ENCODE peak calls at places on chromosomes 3 and 15, in six cellular contexts. M is breast epithelium, E is HCT116, W is stomach, B is H1, F is upper lobe of left lung. P is an unnamed sample.

GRCh38 chr15:59437473-59437776 is 561 bp upstream of the FAM81A start:
- DNase-seq in M (no peak), E (no peak), W (no peak), B (no peak), F (no peak), P (no peak)

GRCh38 chr3:125177746-125178145 is 34.8 kb downstream of the SLC12A8 start:
- DNase-seq in M (no peak), E (no peak), W (no peak), B (no peak), F (no peak), P (no peak)

GRCh38 chr3:52055537-52056351 is 627 bp downstream of the DUSP7 start:
- DNase-seq in M (no peak), E (no peak), W (peak), B (no peak), F (peak), P (no peak)

GRCh38 chr15:101024111-101024695 is 105.0 kb downstream of the LRRK1 start:
- DNase-seq in M (no peak), E (no peak), W (peak), B (no peak), F (no peak), P (no peak)

GRCh38 chr15:31049122-31049521 is 52.4 kb downstream of the TRPM1 start:
- DNase-seq in M (no peak), E (no peak), W (no peak), B (no peak), F (no peak), P (no peak)

GRCh38 chr3:197366301-197367044 is 68.1 kb upstream of the DLG1 start:
- DNase-seq in M (peak), E (no peak), W (no peak), B (no peak), F (peak), P (no peak)

GRCh38 chr3:60101628-60102027 is 1051.8 kb upstream of the CFAP20DC start:
- DNase-seq in M (no peak), E (no peak), W (peak), B (no peak), F (no peak), P (no peak)

GRCh38 chr15:77186518-77187095 is 115.7 kb upstream of the TSPAN3 start:
- DNase-seq in M (no peak), E (peak), W (no peak), B (no peak), F (no peak), P (no peak)

GRCh38 chr3:139695701-139696422 is 18.1 kb upstream of the NMNAT3 start:
- DNase-seq in M (no peak), E (no peak), W (no peak), B (no peak), F (no peak), P (no peak)

GRCh38 chr15:68620721-68621528 is 42.1 kb downstream of the CORO2B start:
- DNase-seq in M (peak), E (no peak), W (peak), B (no peak), F (no peak), P (no peak)

GRCh38 chr15:31438601-31439265 is 112.1 kb downstream of the KLF13 start:
- DNase-seq in M (no peak), E (no peak), W (no peak), B (no peak), F (no peak), P (no peak)

GRCh38 chr15:66923438-66923881 is 141.9 kb upstream of the SMAD3 start:
- DNase-seq in M (no peak), E (peak), W (peak), B (no peak), F (no peak), P (no peak)

DNA sequence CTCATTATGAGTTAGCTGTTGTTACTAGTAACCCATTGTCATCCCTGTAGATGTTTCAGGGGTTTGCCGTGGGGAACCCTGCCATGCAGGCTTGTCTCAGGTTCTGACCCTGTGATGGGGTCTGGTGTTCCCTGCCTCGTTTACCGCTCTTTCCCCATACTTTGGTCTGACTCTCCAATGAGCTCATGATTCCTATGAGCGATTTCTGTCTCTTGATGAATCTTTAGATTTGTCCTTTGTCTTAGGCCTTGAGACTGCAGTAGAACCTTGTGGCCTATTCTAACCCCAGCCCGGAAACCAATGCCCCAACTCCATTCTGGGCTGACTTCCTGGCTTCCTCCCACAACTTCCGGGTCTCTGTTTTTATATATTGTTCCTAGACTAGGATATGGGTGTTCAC is 11.3 kb upstream of the IQGAP1 start:
- DNase-seq in M (no peak), E (no peak), W (peak), B (no peak), F (no peak), P (no peak)
- TF ChIP-seq POLR2A in M (no peak), E (no peak), W (no peak), B (no peak), F (no peak), P (no peak)

DNA sequence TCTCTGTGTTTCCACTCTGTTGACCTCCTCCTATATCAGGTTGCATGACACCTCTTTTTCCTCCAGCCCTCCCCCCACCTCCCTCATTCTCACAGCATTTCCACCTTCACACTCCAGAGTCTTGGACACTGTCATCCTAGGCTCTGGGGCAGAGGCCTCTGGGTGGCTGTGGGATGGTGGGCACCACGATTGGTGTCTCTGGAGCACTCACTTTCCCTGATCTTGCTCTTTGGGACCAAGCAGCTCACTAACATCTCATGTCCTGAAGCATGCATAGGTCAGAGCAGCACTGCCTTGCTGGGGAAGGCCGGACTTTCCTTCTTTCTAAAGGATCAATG is 14.9 kb downstream of the ZBTB47 start:
- DNase-seq in M (no peak), E (no peak), W (peak), B (no peak), F (no peak), P (no peak)
- TF ChIP-seq POLR2AphosphoS5 in M (no peak), E (no peak), W (no peak), B (no peak), F (no peak), P (no peak)

GRCh38 chr3:128710816-128711433 is 15.1 kb upstream of the RAB7A start:
- DNase-seq in M (no peak), E (no peak), W (no peak), B (no peak), F (no peak), P (no peak)
- TF ChIP-seq POLR2A in M (no peak), E (no peak), W (no peak), B (no peak), F (no peak), P (no peak)

GRCh38 chr3:68904064-68904463 is 28.3 kb downstream of the TAFA4 start:
- DNase-seq in M (no peak), E (no peak), W (no peak), B (no peak), F (no peak), P (no peak)
- TF ChIP-seq POLR2AphosphoS5 in M (no peak), E (no peak), W (no peak), B (no peak), F (no peak), P (no peak)

GRCh38 chr15:86135030-86135429 is 55.4 kb downstream of the AGBL1 start:
- DNase-seq in M (no peak), E (no peak), W (no peak), B (no peak), F (no peak), P (no peak)
- TF ChIP-seq POLR2A in M (no peak), E (no peak), W (no peak), B (no peak), F (no peak), P (no peak)

GRCh38 chr3:45170071-45170470 is 23.9 kb upstream of the CDCP1 start:
- DNase-seq in M (peak), E (no peak), W (no peak), B (no peak), F (no peak), P (no peak)
- TF ChIP-seq POLR2AphosphoS5 in M (no peak), E (no peak), W (no peak), B (no peak), F (no peak), P (no peak)

GRCh38 chr3:123314409-123315270 is 112.9 kb downstream of the SEC22A start:
- DNase-seq in M (no peak), E (no peak), W (no peak), B (peak), F (no peak), P (no peak)
- TF ChIP-seq POLR2A in M (no peak), E (no peak), W (no peak), B (peak), F (no peak), P (no peak)

GRCh38 chr3:195102609-195103467 is 168.1 kb downstream of the XXYLT1 start:
- DNase-seq in M (no peak), E (peak), W (no peak), B (no peak), F (no peak), P (no peak)
- TF ChIP-seq POLR2AphosphoS5 in M (no peak), E (peak), W (peak), B (no peak), F (peak), P (no peak)